ENCODE peak calls at places on chromosomes 5 and 9, in nine cellular contexts. One of them, this sample, is unnamed.
A peak's percentile ranks its signal among the peaks of the same experiment; 100 is the strongest.

GRCh38 chr5:149779071-149779470 is 49.0 kb downstream of the PPARGC1B start:
- DNase-seq in esophagus squamous epithelium: no peak
- DNase-seq in CD4-positive, CD25-positive, alpha-beta regulatory T cell: no peak
- DNase-seq in SJCRH30: no peak
- DNase-seq in uterus: no peak
- DNase-seq in endothelial cell of umbilical vein: no peak
- DNase-seq in mammary epithelial cell: no peak
- DNase-seq in IMR-90: no peak
- DNase-seq in WERI-Rb-1: no peak
- DNase-seq in this sample: no peak

GRCh38 chr5:72133212-72133990 is 26.1 kb downstream of the MAP1B start:
- DNase-seq in esophagus squamous epithelium: no peak
- DNase-seq in CD4-positive, CD25-positive, alpha-beta regulatory T cell: no peak
- DNase-seq in SJCRH30: no peak
- DNase-seq in uterus: no peak
- DNase-seq in endothelial cell of umbilical vein: peak; percentile 86
- DNase-seq in mammary epithelial cell: peak; percentile 70
- DNase-seq in IMR-90: peak; percentile 77
- DNase-seq in WERI-Rb-1: no peak
- DNase-seq in this sample: no peak

GRCh38 chr9:18976368-18977238 is 56.4 kb downstream of the SAXO1 start:
- DNase-seq in esophagus squamous epithelium: no peak
- DNase-seq in CD4-positive, CD25-positive, alpha-beta regulatory T cell: no peak
- DNase-seq in SJCRH30: peak; percentile 92
- DNase-seq in uterus: no peak
- DNase-seq in endothelial cell of umbilical vein: peak; percentile 21
- DNase-seq in mammary epithelial cell: peak; percentile 11
- DNase-seq in IMR-90: peak; percentile 92
- DNase-seq in WERI-Rb-1: no peak
- DNase-seq in this sample: peak; percentile 74

GRCh38 chr5:86118542-86118941 is 499.2 kb upstream of the COX7C start:
- DNase-seq in esophagus squamous epithelium: no peak
- DNase-seq in CD4-positive, CD25-positive, alpha-beta regulatory T cell: no peak
- DNase-seq in SJCRH30: peak; percentile 7
- DNase-seq in uterus: no peak
- DNase-seq in endothelial cell of umbilical vein: no peak
- DNase-seq in mammary epithelial cell: no peak
- DNase-seq in IMR-90: no peak
- DNase-seq in WERI-Rb-1: no peak
- DNase-seq in this sample: no peak

GRCh38 chr5:113447651-113448050 is 12.9 kb upstream of the TSSK1B start:
- DNase-seq in esophagus squamous epithelium: no peak
- DNase-seq in CD4-positive, CD25-positive, alpha-beta regulatory T cell: no peak
- DNase-seq in SJCRH30: peak; percentile 48
- DNase-seq in uterus: no peak
- DNase-seq in endothelial cell of umbilical vein: no peak
- DNase-seq in mammary epithelial cell: no peak
- DNase-seq in IMR-90: no peak
- DNase-seq in WERI-Rb-1: peak; percentile 60
- DNase-seq in this sample: no peak

GRCh38 chr5:60457256-60457655 is 242.7 kb downstream of the DEPDC1B start:
- DNase-seq in esophagus squamous epithelium: no peak
- DNase-seq in CD4-positive, CD25-positive, alpha-beta regulatory T cell: no peak
- DNase-seq in SJCRH30: no peak
- DNase-seq in uterus: no peak
- DNase-seq in endothelial cell of umbilical vein: peak; percentile 20
- DNase-seq in mammary epithelial cell: no peak
- DNase-seq in IMR-90: no peak
- DNase-seq in WERI-Rb-1: no peak
- DNase-seq in this sample: no peak

GRCh38 chr5:55037046-55037771 is 13.2 kb downstream of the GZMK start:
- DNase-seq in esophagus squamous epithelium: no peak
- DNase-seq in CD4-positive, CD25-positive, alpha-beta regulatory T cell: peak; percentile 2
- DNase-seq in SJCRH30: no peak
- DNase-seq in uterus: no peak
- DNase-seq in endothelial cell of umbilical vein: peak; percentile 7
- DNase-seq in mammary epithelial cell: no peak
- DNase-seq in IMR-90: no peak
- DNase-seq in WERI-Rb-1: no peak
- DNase-seq in this sample: no peak

GRCh38 chr5:119397518-119398380 is 41.9 kb downstream of the TNFAIP8 start:
- DNase-seq in esophagus squamous epithelium: no peak
- DNase-seq in CD4-positive, CD25-positive, alpha-beta regulatory T cell: no peak
- DNase-seq in SJCRH30: no peak
- DNase-seq in uterus: no peak
- DNase-seq in endothelial cell of umbilical vein: peak; percentile 57
- DNase-seq in mammary epithelial cell: peak; percentile 90
- DNase-seq in IMR-90: peak; percentile 88
- DNase-seq in WERI-Rb-1: no peak
- DNase-seq in this sample: no peak

GRCh38 chr5:151721087-151721646 is 34.5 kb upstream of the SPARC start:
- DNase-seq in esophagus squamous epithelium: no peak
- DNase-seq in CD4-positive, CD25-positive, alpha-beta regulatory T cell: no peak
- DNase-seq in SJCRH30: no peak
- DNase-seq in uterus: no peak
- DNase-seq in endothelial cell of umbilical vein: no peak
- DNase-seq in mammary epithelial cell: peak; percentile 60
- DNase-seq in IMR-90: peak; percentile 53
- DNase-seq in WERI-Rb-1: no peak
- DNase-seq in this sample: no peak

GRCh38 chr9:129033216-129033615 is 3.2 kb upstream of the MIGA2 start:
- DNase-seq in esophagus squamous epithelium: no peak
- DNase-seq in CD4-positive, CD25-positive, alpha-beta regulatory T cell: no peak
- DNase-seq in SJCRH30: no peak
- DNase-seq in uterus: no peak
- DNase-seq in endothelial cell of umbilical vein: no peak
- DNase-seq in mammary epithelial cell: no peak
- DNase-seq in IMR-90: no peak
- DNase-seq in WERI-Rb-1: no peak
- DNase-seq in this sample: no peak

GRCh38 chr5:158642852-158643251 is 456.9 kb downstream of the EBF1 start:
- DNase-seq in esophagus squamous epithelium: no peak
- DNase-seq in CD4-positive, CD25-positive, alpha-beta regulatory T cell: no peak
- DNase-seq in SJCRH30: no peak
- DNase-seq in uterus: no peak
- DNase-seq in endothelial cell of umbilical vein: no peak
- DNase-seq in mammary epithelial cell: no peak
- DNase-seq in IMR-90: no peak
- DNase-seq in WERI-Rb-1: no peak
- DNase-seq in this sample: no peak

GRCh38 chr9:124190761-124191160 is 67.0 kb upstream of the NEK6 start:
- DNase-seq in esophagus squamous epithelium: no peak
- DNase-seq in CD4-positive, CD25-positive, alpha-beta regulatory T cell: no peak
- DNase-seq in SJCRH30: no peak
- DNase-seq in uterus: no peak
- DNase-seq in endothelial cell of umbilical vein: no peak
- DNase-seq in mammary epithelial cell: no peak
- DNase-seq in IMR-90: no peak
- DNase-seq in WERI-Rb-1: no peak
- DNase-seq in this sample: no peak

GRCh38 chr9:97740848-97741821 is 44.0 kb upstream of the XPA start:
- DNase-seq in esophagus squamous epithelium: no peak
- DNase-seq in CD4-positive, CD25-positive, alpha-beta regulatory T cell: no peak
- DNase-seq in SJCRH30: peak; percentile 83
- DNase-seq in uterus: peak; percentile 17
- DNase-seq in endothelial cell of umbilical vein: peak; percentile 33
- DNase-seq in mammary epithelial cell: peak; percentile 66
- DNase-seq in IMR-90: peak; percentile 62
- DNase-seq in WERI-Rb-1: no peak
- DNase-seq in this sample: no peak

GRCh38 chr9:115261656-115262081 is 143.7 kb upstream of the TNC start:
- DNase-seq in esophagus squamous epithelium: no peak
- DNase-seq in CD4-positive, CD25-positive, alpha-beta regulatory T cell: no peak
- DNase-seq in SJCRH30: no peak
- DNase-seq in uterus: no peak
- DNase-seq in endothelial cell of umbilical vein: no peak
- DNase-seq in mammary epithelial cell: peak; percentile 75
- DNase-seq in IMR-90: peak; percentile 63
- DNase-seq in WERI-Rb-1: no peak
- DNase-seq in this sample: no peak

GRCh38 chr5:132821350-132821749 is 8.2 kb downstream of the SOWAHA start:
- DNase-seq in esophagus squamous epithelium: no peak
- DNase-seq in CD4-positive, CD25-positive, alpha-beta regulatory T cell: no peak
- DNase-seq in SJCRH30: no peak
- DNase-seq in uterus: no peak
- DNase-seq in endothelial cell of umbilical vein: no peak
- DNase-seq in mammary epithelial cell: no peak
- DNase-seq in IMR-90: no peak
- DNase-seq in WERI-Rb-1: no peak
- DNase-seq in this sample: no peak

GRCh38 chr5:73444499-73445432 is 3.8 kb downstream of the FOXD1 start:
- DNase-seq in esophagus squamous epithelium: no peak
- DNase-seq in CD4-positive, CD25-positive, alpha-beta regulatory T cell: no peak
- DNase-seq in SJCRH30: no peak
- DNase-seq in uterus: no peak
- DNase-seq in endothelial cell of umbilical vein: no peak
- DNase-seq in mammary epithelial cell: no peak
- DNase-seq in IMR-90: no peak
- DNase-seq in WERI-Rb-1: no peak
- DNase-seq in this sample: no peak
- H3K27me3 ChIP-seq in esophagus squamous epithelium: peaks cover 27% of the 10 kb centered on the region
- H3K27me3 ChIP-seq in CD4-positive, CD25-positive, alpha-beta regulatory T cell: peaks cover 65% of the 10 kb centered on the region
- H3K27me3 ChIP-seq in SJCRH30: no peaks in the 10 kb centered on the region
- H3K27me3 ChIP-seq in uterus: peaks cover 35% of the 10 kb centered on the region
- H3K27me3 ChIP-seq in endothelial cell of umbilical vein: peaks cover 87% of the 10 kb centered on the region
- H3K27me3 ChIP-seq in mammary epithelial cell: peaks cover 16% of the 10 kb centered on the region
- H3K27me3 ChIP-seq in IMR-90: no peaks in the 10 kb centered on the region
- H3K27me3 ChIP-seq in WERI-Rb-1: no peaks in the 10 kb centered on the region
- H3K27me3 ChIP-seq in this sample: no peaks in the 10 kb centered on the region

DNA sequence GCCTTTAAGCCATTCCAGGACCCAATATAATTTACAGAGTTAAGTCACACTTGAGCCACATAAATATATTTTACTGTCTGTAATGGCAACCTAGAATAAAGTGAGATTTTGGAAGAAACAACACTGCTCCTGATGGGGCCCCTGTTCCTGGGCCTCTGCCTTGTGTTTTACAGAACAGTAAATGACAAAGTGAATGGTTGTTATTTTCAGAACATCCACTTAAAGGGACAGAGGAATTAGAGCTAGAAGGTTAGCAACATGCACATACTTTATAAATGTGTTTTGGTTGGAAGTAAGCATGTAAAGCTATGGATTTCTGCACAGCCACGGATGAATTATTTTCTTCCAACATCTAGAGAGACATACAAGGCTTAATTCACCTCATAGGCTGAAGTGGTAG is 3.6 kb downstream of the PTGER4 start:
- DNase-seq in esophagus squamous epithelium: no peak
- DNase-seq in CD4-positive, CD25-positive, alpha-beta regulatory T cell: no peak
- DNase-seq in SJCRH30: no peak
- DNase-seq in uterus: no peak
- DNase-seq in endothelial cell of umbilical vein: no peak
- DNase-seq in mammary epithelial cell: no peak
- DNase-seq in IMR-90: no peak
- DNase-seq in WERI-Rb-1: no peak
- DNase-seq in this sample: no peak
- H3K27me3 ChIP-seq in esophagus squamous epithelium: no peaks in the 10 kb centered on the region
- H3K27me3 ChIP-seq in CD4-positive, CD25-positive, alpha-beta regulatory T cell: no peaks in the 10 kb centered on the region
- H3K27me3 ChIP-seq in SJCRH30: no peaks in the 10 kb centered on the region
- H3K27me3 ChIP-seq in uterus: no peaks in the 10 kb centered on the region
- H3K27me3 ChIP-seq in endothelial cell of umbilical vein: no peaks in the 10 kb centered on the region
- H3K27me3 ChIP-seq in mammary epithelial cell: no peaks in the 10 kb centered on the region
- H3K27me3 ChIP-seq in IMR-90: no peaks in the 10 kb centered on the region
- H3K27me3 ChIP-seq in WERI-Rb-1: peaks cover 13% of the 10 kb centered on the region
- H3K27me3 ChIP-seq in this sample: no peaks in the 10 kb centered on the region

GRCh38 chr5:180121799-180122198 is 50.2 kb upstream of the RNF130 start:
- DNase-seq in esophagus squamous epithelium: no peak
- DNase-seq in CD4-positive, CD25-positive, alpha-beta regulatory T cell: no peak
- DNase-seq in SJCRH30: no peak
- DNase-seq in uterus: no peak
- DNase-seq in endothelial cell of umbilical vein: no peak
- DNase-seq in mammary epithelial cell: no peak
- DNase-seq in IMR-90: no peak
- DNase-seq in WERI-Rb-1: no peak
- DNase-seq in this sample: no peak

GRCh38 chr5:180120221-180121101 is 48.9 kb upstream of the RNF130 start:
- DNase-seq in esophagus squamous epithelium: no peak
- DNase-seq in CD4-positive, CD25-positive, alpha-beta regulatory T cell: no peak
- DNase-seq in SJCRH30: no peak
- DNase-seq in uterus: no peak
- DNase-seq in endothelial cell of umbilical vein: no peak
- DNase-seq in mammary epithelial cell: no peak
- DNase-seq in IMR-90: no peak
- DNase-seq in WERI-Rb-1: no peak
- DNase-seq in this sample: no peak

GRCh38 chr5:180119886-180120220 is 48.3 kb upstream of the RNF130 start:
- DNase-seq in esophagus squamous epithelium: no peak
- DNase-seq in CD4-positive, CD25-positive, alpha-beta regulatory T cell: no peak
- DNase-seq in SJCRH30: no peak
- DNase-seq in uterus: no peak
- DNase-seq in endothelial cell of umbilical vein: no peak
- DNase-seq in mammary epithelial cell: no peak
- DNase-seq in IMR-90: no peak
- DNase-seq in WERI-Rb-1: no peak
- DNase-seq in this sample: no peak

GRCh38 chr5:180119031-180119885 is 47.7 kb upstream of the RNF130 start:
- DNase-seq in esophagus squamous epithelium: no peak
- DNase-seq in CD4-positive, CD25-positive, alpha-beta regulatory T cell: no peak
- DNase-seq in SJCRH30: no peak
- DNase-seq in uterus: no peak
- DNase-seq in endothelial cell of umbilical vein: no peak
- DNase-seq in mammary epithelial cell: no peak
- DNase-seq in IMR-90: no peak
- DNase-seq in WERI-Rb-1: no peak
- DNase-seq in this sample: no peak

DNA sequence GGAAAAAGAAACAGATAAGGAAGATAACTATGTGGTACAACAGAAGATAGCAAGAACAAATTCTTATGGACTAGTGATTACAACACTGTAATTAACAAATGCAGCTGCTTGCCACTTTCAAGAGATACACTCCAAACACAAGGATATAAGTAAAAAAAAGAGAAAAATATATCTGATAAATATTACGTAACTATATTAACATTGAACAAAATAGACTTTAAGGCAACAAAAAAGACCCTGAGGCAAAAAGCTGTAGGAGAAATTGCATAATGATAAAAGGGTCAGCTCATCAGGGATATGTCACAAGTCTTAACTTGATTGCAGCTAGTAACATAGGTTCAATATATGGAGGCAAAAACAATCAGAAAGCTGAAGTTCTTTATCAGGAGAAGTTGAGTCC is 51.3 kb upstream of the RNF130 start:
- DNase-seq in esophagus squamous epithelium: no peak
- DNase-seq in CD4-positive, CD25-positive, alpha-beta regulatory T cell: no peak
- DNase-seq in SJCRH30: no peak
- DNase-seq in uterus: no peak
- DNase-seq in endothelial cell of umbilical vein: no peak
- DNase-seq in mammary epithelial cell: no peak
- DNase-seq in IMR-90: no peak
- DNase-seq in WERI-Rb-1: no peak
- DNase-seq in this sample: no peak
- H3K27me3 ChIP-seq in esophagus squamous epithelium: no peaks in the 10 kb centered on the region
- H3K27me3 ChIP-seq in CD4-positive, CD25-positive, alpha-beta regulatory T cell: no peaks in the 10 kb centered on the region
- H3K27me3 ChIP-seq in SJCRH30: peaks cover 10% of the 10 kb centered on the region
- H3K27me3 ChIP-seq in uterus: no peaks in the 10 kb centered on the region
- H3K27me3 ChIP-seq in endothelial cell of umbilical vein: peaks cover 2% of the 10 kb centered on the region
- H3K27me3 ChIP-seq in mammary epithelial cell: no peaks in the 10 kb centered on the region
- H3K27me3 ChIP-seq in IMR-90: peaks cover 14% of the 10 kb centered on the region
- H3K27me3 ChIP-seq in WERI-Rb-1: no peaks in the 10 kb centered on the region
- H3K27me3 ChIP-seq in this sample: peaks cover 5% of the 10 kb centered on the region

DNA sequence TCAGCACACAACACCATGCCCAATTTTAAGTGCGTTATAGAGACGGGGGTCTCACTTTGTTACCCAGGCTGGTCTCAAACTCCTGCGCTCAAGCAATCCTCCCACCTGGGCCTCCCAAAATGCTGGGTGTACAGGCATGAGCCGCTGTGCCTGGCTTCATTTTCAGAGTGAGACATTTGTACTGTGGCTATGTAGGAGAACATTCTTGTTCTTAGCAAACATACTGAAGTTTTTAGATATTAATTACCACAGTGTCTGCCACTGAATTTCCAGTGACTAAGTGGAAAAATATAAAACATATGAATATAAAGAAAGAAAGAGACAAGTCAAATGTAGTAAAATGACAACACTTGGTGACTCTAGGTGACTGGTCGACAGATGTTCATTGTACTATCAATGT is 20.9 kb downstream of the BTNL9 start:
- DNase-seq in esophagus squamous epithelium: no peak
- DNase-seq in CD4-positive, CD25-positive, alpha-beta regulatory T cell: no peak
- DNase-seq in SJCRH30: no peak
- DNase-seq in uterus: no peak
- DNase-seq in endothelial cell of umbilical vein: no peak
- DNase-seq in mammary epithelial cell: no peak
- DNase-seq in IMR-90: no peak
- DNase-seq in WERI-Rb-1: no peak
- DNase-seq in this sample: no peak
- H3K27me3 ChIP-seq in esophagus squamous epithelium: peaks cover 6% of the 10 kb centered on the region
- H3K27me3 ChIP-seq in CD4-positive, CD25-positive, alpha-beta regulatory T cell: peaks cover 39% of the 10 kb centered on the region
- H3K27me3 ChIP-seq in SJCRH30: peaks cover 3% of the 10 kb centered on the region
- H3K27me3 ChIP-seq in uterus: no peaks in the 10 kb centered on the region
- H3K27me3 ChIP-seq in endothelial cell of umbilical vein: peaks cover 31% of the 10 kb centered on the region
- H3K27me3 ChIP-seq in mammary epithelial cell: peaks cover 30% of the 10 kb centered on the region
- H3K27me3 ChIP-seq in IMR-90: peaks cover 28% of the 10 kb centered on the region
- H3K27me3 ChIP-seq in WERI-Rb-1: peaks cover 36% of the 10 kb centered on the region
- H3K27me3 ChIP-seq in this sample: peaks cover 36% of the 10 kb centered on the region